ENCODE peak calls at places on chromosomes 1 and 21, in seven cellular contexts. One of them, this sample, is unnamed.

GRCh38 chr1:231040800-231041704 is 998 bp upstream of the FAM89A start:
- DNase-seq in effector memory CD4-positive, alpha-beta T cell: peak; percentile 38
- DNase-seq in stimulated activated CD8-positive, alpha-beta memory T cell treated with anti-CD3 and anti-CD28 coated beads, Interleukin-2, amount 100 ng/mL, for 48 hours: no peak
- DNase-seq in activated CD4-positive, alpha-beta T cell treated with anti-CD3 and anti-CD28 coated beads, Interleukin-2, amount 50 U/mL, for 4 hours: no peak
- DNase-seq in GM19239: no peak
- DNase-seq in stimulated activated naive CD8-positive, alpha-beta T cell treated with anti-CD3 and anti-CD28 coated beads, Interleukin-15, Interleukin-2, amounts not matched to agents 100 U/mL and 50 U/mL, for 24 hours: no peak
- DNase-seq in Daoy: no peak
- DNase-seq in this sample: no peak

GRCh38 chr1:155210304-155210703 is 1.8 kb downstream of the MTX1 start:
- DNase-seq in effector memory CD4-positive, alpha-beta T cell: no peak
- DNase-seq in Daoy: no peak
- DNase-seq in stimulated activated naive CD8-positive, alpha-beta T cell treated with anti-CD3 and anti-CD28 coated beads, Interleukin-15, Interleukin-2, amounts not matched to agents 100 U/mL and 50 U/mL, for 24 hours: no peak
- DNase-seq in activated CD4-positive, alpha-beta T cell treated with anti-CD3 and anti-CD28 coated beads, Interleukin-2, amount 50 U/mL, for 4 hours: no peak
- DNase-seq in stimulated activated CD8-positive, alpha-beta memory T cell treated with anti-CD3 and anti-CD28 coated beads, Interleukin-2, amount 100 ng/mL, for 48 hours: no peak
- DNase-seq in GM19239: no peak
- DNase-seq in this sample: no peak

GRCh38 chr1:243946946-243947345 is 96.9 kb upstream of the AKT3 start:
- DNase-seq in stimulated activated naive CD8-positive, alpha-beta T cell treated with anti-CD3 and anti-CD28 coated beads, Interleukin-15, Interleukin-2, amounts not matched to agents 100 U/mL and 50 U/mL, for 24 hours: peak; percentile 33
- DNase-seq in Daoy: peak; percentile 36
- DNase-seq in GM19239: no peak
- DNase-seq in stimulated activated CD8-positive, alpha-beta memory T cell treated with anti-CD3 and anti-CD28 coated beads, Interleukin-2, amount 100 ng/mL, for 48 hours: peak; percentile 4
- DNase-seq in effector memory CD4-positive, alpha-beta T cell: peak; percentile 2
- DNase-seq in activated CD4-positive, alpha-beta T cell treated with anti-CD3 and anti-CD28 coated beads, Interleukin-2, amount 50 U/mL, for 4 hours: peak; percentile 33
- DNase-seq in this sample: peak; percentile 15

GRCh38 chr1:19113362-19114092 is 96.5 kb downstream of the UBR4 start:
- DNase-seq in effector memory CD4-positive, alpha-beta T cell: no peak
- DNase-seq in stimulated activated CD8-positive, alpha-beta memory T cell treated with anti-CD3 and anti-CD28 coated beads, Interleukin-2, amount 100 ng/mL, for 48 hours: peak; percentile 11
- DNase-seq in GM19239: no peak
- DNase-seq in Daoy: peak; percentile 65
- DNase-seq in activated CD4-positive, alpha-beta T cell treated with anti-CD3 and anti-CD28 coated beads, Interleukin-2, amount 50 U/mL, for 4 hours: no peak
- DNase-seq in stimulated activated naive CD8-positive, alpha-beta T cell treated with anti-CD3 and anti-CD28 coated beads, Interleukin-15, Interleukin-2, amounts not matched to agents 100 U/mL and 50 U/mL, for 24 hours: peak; percentile 16
- DNase-seq in this sample: no peak

GRCh38 chr1:29235955-29236742 is at the start of gene PTPRU:
- DNase-seq in stimulated activated naive CD8-positive, alpha-beta T cell treated with anti-CD3 and anti-CD28 coated beads, Interleukin-15, Interleukin-2, amounts not matched to agents 100 U/mL and 50 U/mL, for 24 hours: peak; percentile 90
- DNase-seq in effector memory CD4-positive, alpha-beta T cell: peak; percentile 68
- DNase-seq in GM19239: peak; percentile 97
- DNase-seq in stimulated activated CD8-positive, alpha-beta memory T cell treated with anti-CD3 and anti-CD28 coated beads, Interleukin-2, amount 100 ng/mL, for 48 hours: peak; percentile 72
- DNase-seq in activated CD4-positive, alpha-beta T cell treated with anti-CD3 and anti-CD28 coated beads, Interleukin-2, amount 50 U/mL, for 4 hours: peak; percentile 69
- DNase-seq in Daoy: peak; percentile 88
- DNase-seq in this sample: peak; percentile 76

GRCh38 chr1:14303011-14303410 is 295.5 kb upstream of the KAZN start:
- DNase-seq in effector memory CD4-positive, alpha-beta T cell: no peak
- DNase-seq in stimulated activated CD8-positive, alpha-beta memory T cell treated with anti-CD3 and anti-CD28 coated beads, Interleukin-2, amount 100 ng/mL, for 48 hours: no peak
- DNase-seq in stimulated activated naive CD8-positive, alpha-beta T cell treated with anti-CD3 and anti-CD28 coated beads, Interleukin-15, Interleukin-2, amounts not matched to agents 100 U/mL and 50 U/mL, for 24 hours: no peak
- DNase-seq in Daoy: no peak
- DNase-seq in activated CD4-positive, alpha-beta T cell treated with anti-CD3 and anti-CD28 coated beads, Interleukin-2, amount 50 U/mL, for 4 hours: no peak
- DNase-seq in GM19239: no peak
- DNase-seq in this sample: no peak

GRCh38 chr1:3530931-3531818 is 76.7 kb downstream of the ARHGEF16 start:
- DNase-seq in stimulated activated naive CD8-positive, alpha-beta T cell treated with anti-CD3 and anti-CD28 coated beads, Interleukin-15, Interleukin-2, amounts not matched to agents 100 U/mL and 50 U/mL, for 24 hours: peak; percentile 76
- DNase-seq in Daoy: peak; percentile 89
- DNase-seq in activated CD4-positive, alpha-beta T cell treated with anti-CD3 and anti-CD28 coated beads, Interleukin-2, amount 50 U/mL, for 4 hours: peak; percentile 69
- DNase-seq in effector memory CD4-positive, alpha-beta T cell: peak; percentile 69
- DNase-seq in stimulated activated CD8-positive, alpha-beta memory T cell treated with anti-CD3 and anti-CD28 coated beads, Interleukin-2, amount 100 ng/mL, for 48 hours: peak; percentile 71
- DNase-seq in GM19239: no peak
- DNase-seq in this sample: peak; percentile 66

GRCh38 chr21:27393726-27394125 is 426.8 kb upstream of the ADAMTS5 start:
- DNase-seq in activated CD4-positive, alpha-beta T cell treated with anti-CD3 and anti-CD28 coated beads, Interleukin-2, amount 50 U/mL, for 4 hours: no peak
- DNase-seq in GM19239: no peak
- DNase-seq in Daoy: no peak
- DNase-seq in effector memory CD4-positive, alpha-beta T cell: no peak
- DNase-seq in stimulated activated CD8-positive, alpha-beta memory T cell treated with anti-CD3 and anti-CD28 coated beads, Interleukin-2, amount 100 ng/mL, for 48 hours: no peak
- DNase-seq in stimulated activated naive CD8-positive, alpha-beta T cell treated with anti-CD3 and anti-CD28 coated beads, Interleukin-15, Interleukin-2, amounts not matched to agents 100 U/mL and 50 U/mL, for 24 hours: no peak
- DNase-seq in this sample: no peak

GRCh38 chr1:92031281-92032110 is 1.7 kb downstream of the EPHX4 start:
- DNase-seq in stimulated activated naive CD8-positive, alpha-beta T cell treated with anti-CD3 and anti-CD28 coated beads, Interleukin-15, Interleukin-2, amounts not matched to agents 100 U/mL and 50 U/mL, for 24 hours: no peak
- DNase-seq in effector memory CD4-positive, alpha-beta T cell: no peak
- DNase-seq in GM19239: no peak
- DNase-seq in activated CD4-positive, alpha-beta T cell treated with anti-CD3 and anti-CD28 coated beads, Interleukin-2, amount 50 U/mL, for 4 hours: no peak
- DNase-seq in stimulated activated CD8-positive, alpha-beta memory T cell treated with anti-CD3 and anti-CD28 coated beads, Interleukin-2, amount 100 ng/mL, for 48 hours: no peak
- DNase-seq in Daoy: no peak
- DNase-seq in this sample: no peak

GRCh38 chr1:77991638-77992037 is 12.8 kb upstream of the FUBP1 start:
- DNase-seq in effector memory CD4-positive, alpha-beta T cell: no peak
- DNase-seq in activated CD4-positive, alpha-beta T cell treated with anti-CD3 and anti-CD28 coated beads, Interleukin-2, amount 50 U/mL, for 4 hours: no peak
- DNase-seq in stimulated activated CD8-positive, alpha-beta memory T cell treated with anti-CD3 and anti-CD28 coated beads, Interleukin-2, amount 100 ng/mL, for 48 hours: no peak
- DNase-seq in GM19239: no peak
- DNase-seq in stimulated activated naive CD8-positive, alpha-beta T cell treated with anti-CD3 and anti-CD28 coated beads, Interleukin-15, Interleukin-2, amounts not matched to agents 100 U/mL and 50 U/mL, for 24 hours: no peak
- DNase-seq in Daoy: no peak
- DNase-seq in this sample: no peak

GRCh38 chr1:59316497-59317128 is 19.7 kb downstream of the FGGY start:
- DNase-seq in stimulated activated CD8-positive, alpha-beta memory T cell treated with anti-CD3 and anti-CD28 coated beads, Interleukin-2, amount 100 ng/mL, for 48 hours: no peak
- DNase-seq in activated CD4-positive, alpha-beta T cell treated with anti-CD3 and anti-CD28 coated beads, Interleukin-2, amount 50 U/mL, for 4 hours: no peak
- DNase-seq in GM19239: no peak
- DNase-seq in effector memory CD4-positive, alpha-beta T cell: no peak
- DNase-seq in stimulated activated naive CD8-positive, alpha-beta T cell treated with anti-CD3 and anti-CD28 coated beads, Interleukin-15, Interleukin-2, amounts not matched to agents 100 U/mL and 50 U/mL, for 24 hours: no peak
- DNase-seq in Daoy: peak; percentile 67
- DNase-seq in this sample: no peak

GRCh38 chr1:155181371-155182051 is 7.9 kb downstream of the TRIM46 start:
- DNase-seq in activated CD4-positive, alpha-beta T cell treated with anti-CD3 and anti-CD28 coated beads, Interleukin-2, amount 50 U/mL, for 4 hours: no peak
- DNase-seq in Daoy: no peak
- DNase-seq in effector memory CD4-positive, alpha-beta T cell: no peak
- DNase-seq in stimulated activated naive CD8-positive, alpha-beta T cell treated with anti-CD3 and anti-CD28 coated beads, Interleukin-15, Interleukin-2, amounts not matched to agents 100 U/mL and 50 U/mL, for 24 hours: no peak
- DNase-seq in GM19239: no peak
- DNase-seq in stimulated activated CD8-positive, alpha-beta memory T cell treated with anti-CD3 and anti-CD28 coated beads, Interleukin-2, amount 100 ng/mL, for 48 hours: no peak
- DNase-seq in this sample: no peak

GRCh38 chr1:54653036-54653435 is 11.4 kb downstream of the MROH7 start:
- DNase-seq in GM19239: no peak
- DNase-seq in Daoy: no peak
- DNase-seq in activated CD4-positive, alpha-beta T cell treated with anti-CD3 and anti-CD28 coated beads, Interleukin-2, amount 50 U/mL, for 4 hours: no peak
- DNase-seq in stimulated activated CD8-positive, alpha-beta memory T cell treated with anti-CD3 and anti-CD28 coated beads, Interleukin-2, amount 100 ng/mL, for 48 hours: no peak
- DNase-seq in stimulated activated naive CD8-positive, alpha-beta T cell treated with anti-CD3 and anti-CD28 coated beads, Interleukin-15, Interleukin-2, amounts not matched to agents 100 U/mL and 50 U/mL, for 24 hours: no peak
- DNase-seq in effector memory CD4-positive, alpha-beta T cell: no peak
- DNase-seq in this sample: no peak

GRCh38 chr1:112783059-112783458 is 67.9 kb upstream of the PPM1J start:
- DNase-seq in stimulated activated naive CD8-positive, alpha-beta T cell treated with anti-CD3 and anti-CD28 coated beads, Interleukin-15, Interleukin-2, amounts not matched to agents 100 U/mL and 50 U/mL, for 24 hours: no peak
- DNase-seq in GM19239: no peak
- DNase-seq in effector memory CD4-positive, alpha-beta T cell: no peak
- DNase-seq in activated CD4-positive, alpha-beta T cell treated with anti-CD3 and anti-CD28 coated beads, Interleukin-2, amount 50 U/mL, for 4 hours: no peak
- DNase-seq in Daoy: no peak
- DNase-seq in stimulated activated CD8-positive, alpha-beta memory T cell treated with anti-CD3 and anti-CD28 coated beads, Interleukin-2, amount 100 ng/mL, for 48 hours: no peak
- DNase-seq in this sample: no peak

GRCh38 chr1:113396585-113396984 is 6.3 kb downstream of the MAGI3 start:
- DNase-seq in stimulated activated naive CD8-positive, alpha-beta T cell treated with anti-CD3 and anti-CD28 coated beads, Interleukin-15, Interleukin-2, amounts not matched to agents 100 U/mL and 50 U/mL, for 24 hours: no peak
- DNase-seq in effector memory CD4-positive, alpha-beta T cell: no peak
- DNase-seq in activated CD4-positive, alpha-beta T cell treated with anti-CD3 and anti-CD28 coated beads, Interleukin-2, amount 50 U/mL, for 4 hours: no peak
- DNase-seq in Daoy: peak; percentile 87
- DNase-seq in GM19239: no peak
- DNase-seq in stimulated activated CD8-positive, alpha-beta memory T cell treated with anti-CD3 and anti-CD28 coated beads, Interleukin-2, amount 100 ng/mL, for 48 hours: no peak
- DNase-seq in this sample: no peak

GRCh38 chr1:209172286-209172685 is 411.2 kb upstream of the CAMK1G start:
- DNase-seq in effector memory CD4-positive, alpha-beta T cell: no peak
- DNase-seq in GM19239: no peak
- DNase-seq in stimulated activated CD8-positive, alpha-beta memory T cell treated with anti-CD3 and anti-CD28 coated beads, Interleukin-2, amount 100 ng/mL, for 48 hours: no peak
- DNase-seq in activated CD4-positive, alpha-beta T cell treated with anti-CD3 and anti-CD28 coated beads, Interleukin-2, amount 50 U/mL, for 4 hours: no peak
- DNase-seq in Daoy: peak; percentile 7
- DNase-seq in stimulated activated naive CD8-positive, alpha-beta T cell treated with anti-CD3 and anti-CD28 coated beads, Interleukin-15, Interleukin-2, amounts not matched to agents 100 U/mL and 50 U/mL, for 24 hours: no peak
- DNase-seq in this sample: no peak

GRCh38 chr1:109027841-109028240 is 14.1 kb downstream of the WDR47 start:
- DNase-seq in stimulated activated CD8-positive, alpha-beta memory T cell treated with anti-CD3 and anti-CD28 coated beads, Interleukin-2, amount 100 ng/mL, for 48 hours: no peak
- DNase-seq in effector memory CD4-positive, alpha-beta T cell: no peak
- DNase-seq in activated CD4-positive, alpha-beta T cell treated with anti-CD3 and anti-CD28 coated beads, Interleukin-2, amount 50 U/mL, for 4 hours: no peak
- DNase-seq in Daoy: no peak
- DNase-seq in GM19239: no peak
- DNase-seq in stimulated activated naive CD8-positive, alpha-beta T cell treated with anti-CD3 and anti-CD28 coated beads, Interleukin-15, Interleukin-2, amounts not matched to agents 100 U/mL and 50 U/mL, for 24 hours: no peak
- DNase-seq in this sample: no peak

This sample was measured in T-helper 17 cell.